ENCODE peak calls at places on chromosomes 1 and 21, in ten cellular contexts. O is ascending aorta; W is activated naive CD4-positive, alpha-beta T cell treated with Interleukin-2 at 50 U/mL for 16 hours; B is right atrium auricular region; M is nephron progenitor cell; S is SW480; T is stimulated activated naive CD4-positive, alpha-beta T cell; A is BJ; E is neural crest cell; L is NCI-H2171 treated with DMSO at 0.1 percent for 48 hours. H is an unnamed sample.

GRCh38 chr21:26888256-26888655 is 43.0 kb upstream of the ADAMTS1 start:
- DNase-seq in T (no peak), E (no peak), A (no peak), W (no peak), O (no peak), S (no peak), L (no peak), M (no peak), B (no peak), H (no peak)

GRCh38 chr1:41613646-41614592 is 129.4 kb upstream of the EDN2 start:
- DNase-seq in O (no peak), E (no peak), W (no peak), A (no peak), B (no peak), T (no peak), L (no peak), M (no peak), S (no peak), H (no peak)

GRCh38 chr1:43530483-43531452 is at the start of gene PTPRF:
- DNase-seq in E (peak), B (no peak), S (peak), A (no peak), O (no peak), T (peak), M (peak), L (peak), W (peak), H (peak)

GRCh38 chr1:33009561-33009960 is 27.1 kb downstream of the AK2 start:
- DNase-seq in S (no peak), T (no peak), B (no peak), A (no peak), M (no peak), E (no peak), O (no peak), W (no peak), L (no peak), H (no peak)

GRCh38 chr1:83113686-83114085 is 885.2 kb downstream of the TTLL7 start:
- DNase-seq in M (no peak), W (no peak), O (no peak), E (no peak), B (no peak), T (no peak), A (no peak), L (no peak), S (no peak), H (no peak)

GRCh38 chr1:197557302-197557701 is 218.0 kb downstream of the DENND1B start:
- DNase-seq in A (peak), B (no peak), S (no peak), W (no peak), L (no peak), E (no peak), T (no peak), O (no peak), M (no peak), H (no peak)

GRCh38 chr21:29805110-29805509 is 134.7 kb downstream of the GRIK1 start:
- DNase-seq in A (no peak), S (no peak), M (no peak), T (no peak), B (no peak), W (no peak), O (no peak), E (no peak), L (no peak), H (no peak)

GRCh38 chr1:26970810-26971209 is 10.5 kb upstream of the KDF1 start:
- DNase-seq in A (no peak), M (no peak), E (no peak), W (no peak), L (peak), T (no peak), B (no peak), S (no peak), O (no peak), H (no peak)

GRCh38 chr21:42414928-42415769 is 11.4 kb downstream of the UBASH3A start:
- DNase-seq in L (no peak), S (peak), M (no peak), E (no peak), W (peak), T (peak), A (no peak), B (no peak), O (no peak), H (peak)

GRCh38 chr1:177983824-177984528 is 14.1 kb upstream of the SEC16B start:
- DNase-seq in M (peak), O (peak), W (no peak), A (peak), E (peak), L (peak), B (peak), T (no peak), S (no peak), H (no peak)

GRCh38 chr1:204803607-204804006 is 67.1 kb upstream of the NFASC start:
- DNase-seq in L (no peak), M (no peak), O (no peak), A (no peak), S (no peak), E (no peak), W (no peak), B (no peak), T (no peak), H (no peak)

GRCh38 chr1:2543543-2544092 is 12.6 kb upstream of the TNFRSF14 start:
- DNase-seq in O (no peak), T (peak), A (no peak), B (no peak), M (peak), L (peak), E (peak), W (peak), S (no peak), H (no peak)

GRCh38 chr1:161506336-161507223 is 1.3 kb downstream of the FCGR2A start:
- DNase-seq in M (no peak), W (no peak), E (no peak), A (no peak), L (no peak), S (no peak), B (no peak), O (no peak), T (no peak), H (no peak)

GRCh38 chr1:244339776-244340175 is 111.9 kb downstream of the ADSS2 start:
- DNase-seq in T (no peak), M (no peak), E (no peak), A (no peak), W (no peak), O (no peak), L (no peak), B (no peak), S (no peak), H (no peak)

GRCh38 chr1:162951553-162952315 is 90.8 kb upstream of the CCDC190 start:
- DNase-seq in E (no peak), A (no peak), B (no peak), W (no peak), L (no peak), M (no peak), S (no peak), O (no peak), T (no peak), H (no peak)

GRCh38 chr1:168112673-168113305 is 23.9 kb downstream of the GPR161 start:
- DNase-seq in E (no peak), A (no peak), B (no peak), T (no peak), W (peak), S (peak), L (peak), O (no peak), M (no peak), H (peak)